ENCODE peak calls at places on chromosomes 11 and 22, in eight cellular contexts. X is spleen, P is upper lobe of left lung, V is H1, D is breast epithelium, W is suprapubic skin, E is esophagus muscularis mucosa, T is stomach. H is an unnamed sample.

GRCh38 chr22:20802922-20803553 is 29.1 kb downstream of the SERPIND1 start:
- DNase-seq in X (no peak), P (no peak), V (no peak), D (peak; percentile 44), W (no peak), E (no peak), T (no peak), H (no peak)

GRCh38 chr11:84524422-84525051 is 1102.6 kb downstream of the DLG2 start:
- DNase-seq in X (no peak), P (no peak), V (no peak), D (no peak), W (no peak), E (no peak), T (no peak), H (no peak)

GRCh38 chr22:50530857-50531545 is 1.2 kb upstream of the TYMP start:
- DNase-seq in X (peak; percentile 98), P (peak; percentile 95), V (no peak), D (peak; percentile 85), W (peak; percentile 94), E (no peak), T (peak; percentile 91), H (peak; percentile 93)

GRCh38 chr11:128496684-128497056 is 90.7 kb downstream of the ETS1 start:
- DNase-seq in X (no peak), P (no peak), V (no peak), D (no peak), W (no peak), E (no peak), T (no peak), H (no peak)

GRCh38 chr11:66659785-66660184 is 17.9 kb downstream of the RBM4B start:
- DNase-seq in X (no peak), P (no peak), V (no peak), D (no peak), W (no peak), E (no peak), T (no peak), H (no peak)

GRCh38 chr11:6616596-6617250 is 2.5 kb downstream of the TPP1 start:
- DNase-seq in X (peak; percentile 75), P (peak; percentile 73), V (no peak), D (no peak), W (no peak), E (no peak), T (no peak), H (no peak)

GRCh38 chr22:48953103-48953720 is 874.5 kb downstream of the BRD1 start:
- DNase-seq in X (peak; percentile 13), P (no peak), V (no peak), D (no peak), W (no peak), E (peak; percentile 84), T (no peak), H (no peak)

GRCh38 chr11:120400564-120401364 is 64.6 kb downstream of the ARHGEF12 start:
- DNase-seq in X (no peak), P (no peak), V (no peak), D (no peak), W (no peak), E (no peak), T (no peak), H (peak; percentile 23)

GRCh38 chr11:134604886-134605285 is 192.8 kb upstream of the B3GAT1 start:
- DNase-seq in X (no peak), P (no peak), V (no peak), D (no peak), W (no peak), E (peak; percentile 70), T (no peak), H (no peak)

GRCh38 chr11:28089378-28089777 is 18.6 kb downstream of the KIF18A start:
- DNase-seq in X (no peak), P (no peak), V (no peak), D (no peak), W (no peak), E (no peak), T (no peak), H (no peak)

GRCh38 chr22:19884161-19884953 is 29.7 kb upstream of the GNB1L start:
- DNase-seq in X (peak; percentile 72), P (no peak), V (no peak), D (no peak), W (no peak), E (no peak), T (no peak), H (no peak)

GRCh38 chr22:38870312-38870741 is 1.7 kb downstream of the CBX6 start:
- DNase-seq in X (peak; percentile 96), P (no peak), V (no peak), D (peak; percentile 77), W (peak; percentile 92), E (no peak), T (peak; percentile 92), H (peak; percentile 93)

GRCh38 chr22:38869663-38870062 is 2.4 kb downstream of the CBX6 start:
- DNase-seq in X (no peak), P (no peak), V (no peak), D (no peak), W (no peak), E (no peak), T (no peak), H (no peak)

GRCh38 chr22:38867496-38868285 is 4.3 kb downstream of the CBX6 start:
- DNase-seq in X (no peak), P (no peak), V (no peak), D (no peak), W (peak; percentile 71), E (no peak), T (no peak), H (no peak)

GRCh38 chr22:38868286-38868721 is 3.7 kb downstream of the CBX6 start:
- DNase-seq in X (no peak), P (no peak), V (no peak), D (no peak), W (peak; percentile 43), E (no peak), T (no peak), H (no peak)

GRCh38 chr22:38868886-38869381 is 3.1 kb downstream of the CBX6 start:
- DNase-seq in X (peak; percentile 95), P (peak; percentile 79), V (peak; percentile 54), D (peak; percentile 81), W (peak; percentile 90), E (no peak), T (peak; percentile 86), H (peak; percentile 82)
- TF ChIP-seq POLR2A in X (no peak), P (no peak), V (peak; percentile 38), D (no peak), W (no peak), E (no peak), T (no peak), H (no peak)

GRCh38 chr11:92527467-92527866 is 302.8 kb downstream of the FAT3 start:
- DNase-seq in X (no peak), P (no peak), V (no peak), D (no peak), W (no peak), E (no peak), T (no peak), H (no peak)
- TF ChIP-seq CTCF in X (no peak), P (no peak), V (peak; percentile 23), D (no peak), W (no peak), E (no peak), T (no peak), H (no peak)

GRCh38 chr11:114796954-114797721 is 118.8 kb downstream of the NXPE2 start:
- DNase-seq in X (no peak), P (no peak), V (no peak), D (no peak), W (no peak), E (no peak), T (no peak), H (no peak)
- TF ChIP-seq POLR2AphosphoS5 in X (no peak), P (no peak), V (no peak), D (no peak), W (no peak), E (no peak), T (peak; percentile 43), H (peak; percentile 36)

DNA sequence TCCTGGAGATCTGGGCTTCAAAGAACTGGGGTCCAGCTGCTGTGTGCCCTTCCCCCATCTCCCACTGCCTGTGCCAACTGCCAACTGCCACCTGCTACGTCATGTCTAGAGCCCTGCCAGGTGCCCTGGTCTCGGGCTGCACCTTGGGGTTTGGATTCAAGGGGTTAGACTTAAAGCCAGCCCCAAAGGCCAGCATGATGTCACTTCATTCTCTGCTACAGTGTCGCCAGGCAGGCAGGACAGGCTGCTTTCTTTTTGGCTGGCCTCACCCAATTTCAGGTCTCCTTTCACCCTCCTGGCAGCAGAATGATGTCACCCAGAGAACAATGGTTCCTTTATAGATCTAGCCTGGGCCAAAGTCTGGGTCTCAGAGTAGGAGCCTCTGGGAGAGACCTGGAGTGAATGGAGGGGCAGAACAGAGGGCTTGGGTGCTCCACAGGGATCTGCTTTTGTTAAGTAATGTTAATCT is 79.5 kb upstream of the CRYBB3 start:
- DNase-seq in X (no peak), P (no peak), V (no peak), D (peak; percentile 62), W (no peak), E (no peak), T (peak; percentile 77), H (peak; percentile 69)
- TF ChIP-seq POLR2A in X (no peak), P (no peak), V (no peak), D (no peak), W (no peak), E (no peak), T (no peak), H (no peak)

DNA sequence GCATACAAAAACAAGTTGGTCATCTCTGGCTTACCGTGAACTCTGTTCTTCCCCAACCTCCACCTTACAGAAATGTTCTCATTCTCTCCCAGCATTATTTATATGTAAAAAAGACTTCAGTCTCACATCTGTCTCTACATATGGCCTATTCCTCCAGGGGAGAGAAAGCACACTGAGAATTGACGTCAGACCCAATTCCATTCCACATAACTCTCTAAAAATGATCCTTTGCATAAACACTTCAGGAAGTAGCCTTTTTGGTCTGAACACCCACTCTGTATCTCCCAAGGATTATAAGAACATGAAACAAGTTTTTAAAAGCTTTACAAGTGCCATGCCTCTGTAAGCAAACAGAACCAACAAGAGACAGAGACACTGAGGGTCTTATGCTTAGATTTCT is 48.4 kb upstream of the PPP2R1B start:
- DNase-seq in X (no peak), P (no peak), V (no peak), D (no peak), W (no peak), E (no peak), T (no peak), H (no peak)
- TF ChIP-seq CTCF in X (no peak), P (no peak), V (no peak), D (no peak), W (no peak), E (no peak), T (no peak), H (no peak)

GRCh38 chr11:69393178-69393832 is 88.2 kb upstream of the LINC01488 start:
- DNase-seq in X (peak; percentile 3), P (no peak), V (no peak), D (no peak), W (no peak), E (no peak), T (no peak), H (no peak)

GRCh38 chr11:69392104-69392653 is 89.3 kb upstream of the LINC01488 start:
- DNase-seq in X (peak; percentile 34), P (no peak), V (no peak), D (peak; percentile 42), W (no peak), E (no peak), T (no peak), H (no peak)

GRCh38 chr11:69394902-69395690 is 86.4 kb upstream of the LINC01488 start:
- DNase-seq in X (peak; percentile 39), P (no peak), V (no peak), D (no peak), W (no peak), E (no peak), T (no peak), H (no peak)

GRCh38 chr11:69394234-69394891 is 87.1 kb upstream of the LINC01488 start:
- DNase-seq in X (peak; percentile 51), P (no peak), V (no peak), D (no peak), W (no peak), E (no peak), T (no peak), H (no peak)

GRCh38 chr11:69393865-69394233 is 87.6 kb upstream of the LINC01488 start:
- DNase-seq in X (peak; percentile 64), P (no peak), V (no peak), D (no peak), W (no peak), E (no peak), T (no peak), H (no peak)
- TF ChIP-seq POLR2AphosphoS5 in X (no peak), P (no peak), V (no peak), D (no peak), W (no peak), E (no peak), T (no peak), H (no peak)

H was measured in transverse colon.